ENCODE peak calls at places on chromosomes 3 and 15, in seven cellular contexts. L is ovary; C is mucosa of descending colon; B is CD8-positive, alpha-beta memory T cell; I is SJCRH30; F is lower lobe of right lung; E is WERI-Rb-1. Z is an unnamed sample.
A peak's percentile ranks its signal among the peaks of the same experiment; 100 is the strongest.

GRCh38 chr3:128432898-128433629 is 33.6 kb downstream of the DNAJB8 start:
- DNase-seq in E (peak; percentile 42), C (no peak), F (no peak), I (peak; percentile 39), L (no peak), B (no peak), Z (no peak)

GRCh38 chr3:44235604-44236484 is 5.8 kb upstream of the TOPAZ1 start:
- DNase-seq in I (peak; percentile 61), E (peak; percentile 60), F (peak; percentile 71), B (peak; percentile 56), C (peak; percentile 33), L (peak; percentile 38), Z (peak; percentile 88)

GRCh38 chr15:78635346-78635745 is 5.7 kb downstream of the CHRNB4 start:
- DNase-seq in E (no peak), I (no peak), F (no peak), L (no peak), C (no peak), B (no peak), Z (no peak)

GRCh38 chr3:143078883-143079282 is 40.7 kb upstream of the CHST2 start:
- DNase-seq in I (no peak), C (no peak), B (no peak), L (no peak), E (no peak), F (no peak), Z (no peak)

GRCh38 chr15:62742409-62743171 is 300.0 kb upstream of the TPM1 start:
- DNase-seq in B (peak; percentile 5), L (peak; percentile 72), I (peak; percentile 88), C (no peak), E (peak; percentile 53), F (no peak), Z (peak; percentile 55)

GRCh38 chr15:43550527-43551363 is 33.3 kb downstream of the MAP1A start:
- DNase-seq in E (no peak), C (no peak), I (no peak), L (no peak), B (no peak), F (no peak), Z (no peak)

GRCh38 chr15:48345516-48345915 is 14.3 kb downstream of the DUT start:
- DNase-seq in I (no peak), B (no peak), C (no peak), F (no peak), L (no peak), E (no peak), Z (no peak)

GRCh38 chr3:51948016-51948580 is 5.9 kb downstream of the PARP3 start:
- DNase-seq in I (no peak), B (no peak), E (no peak), F (peak; percentile 35), L (peak; percentile 23), C (peak; percentile 1), Z (no peak)

GRCh38 chr15:33068531-33068990 is 126.0 kb downstream of the FMN1 start:
- DNase-seq in I (peak; percentile 82), E (no peak), F (peak; percentile 89), L (no peak), B (no peak), C (peak; percentile 83), Z (peak; percentile 89)

GRCh38 chr3:146747928-146748327 is 142.8 kb upstream of the PLSCR5 start:
- DNase-seq in L (no peak), F (no peak), C (no peak), E (no peak), B (no peak), I (peak; percentile 60), Z (no peak)

GRCh38 chr15:64180235-64180824 is 17.5 kb upstream of the PPIB start:
- DNase-seq in L (no peak), F (no peak), C (no peak), B (no peak), E (no peak), I (no peak), Z (no peak)

GRCh38 chr3:58508437-58508836 is 16.5 kb downstream of the KCTD6 start:
- DNase-seq in F (no peak), B (no peak), I (no peak), C (no peak), E (peak; percentile 63), L (no peak), Z (no peak)
- H3K36me3 ChIP-seq in F (peaks cover 18% of the 10 kb centered on the region), B (no peaks in the 10 kb centered on the region), I (no peaks in the 10 kb centered on the region), C (no peaks in the 10 kb centered on the region), E (peaks cover 3% of the 10 kb centered on the region), L (no peaks in the 10 kb centered on the region), Z (peaks cover 14% of the 10 kb centered on the region)

DNA sequence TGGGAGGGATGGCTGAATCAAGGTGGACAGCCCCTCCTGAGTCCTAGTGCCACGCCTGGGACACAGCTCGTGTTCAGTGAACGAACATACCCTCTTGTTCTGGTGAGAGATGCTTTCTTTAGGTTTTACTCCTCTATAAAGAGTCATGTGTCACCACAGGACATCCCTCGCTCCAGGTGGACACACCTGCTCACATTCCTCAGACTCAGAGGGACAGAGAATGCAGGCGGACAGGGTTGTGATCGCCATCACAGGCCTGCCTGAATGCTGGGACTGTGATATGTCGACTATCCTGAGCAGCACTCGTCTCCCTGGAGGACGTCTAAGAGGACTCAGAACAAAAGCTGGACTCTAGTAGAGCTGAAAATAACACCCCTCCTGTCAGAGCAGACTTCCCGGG is 96.4 kb upstream of the SNRPA1 start:
- DNase-seq in F (no peak), L (no peak), E (no peak), B (no peak), I (no peak), C (no peak), Z (no peak)
- H3K36me3 ChIP-seq in F (no peaks in the 10 kb centered on the region), L (no peaks in the 10 kb centered on the region), E (no peaks in the 10 kb centered on the region), B (no peaks in the 10 kb centered on the region), I (no peaks in the 10 kb centered on the region), C (no peaks in the 10 kb centered on the region), Z (no peaks in the 10 kb centered on the region)

GRCh38 chr15:29698030-29698701 is 124.1 kb downstream of the TJP1 start:
- DNase-seq in E (peak; percentile 93), B (no peak), F (no peak), C (no peak), L (no peak), I (no peak), Z (peak; percentile 48)

GRCh38 chr15:29704950-29705597 is 117.2 kb downstream of the TJP1 start:
- DNase-seq in B (no peak), L (no peak), C (no peak), I (no peak), E (no peak), F (no peak), Z (no peak)

GRCh38 chr15:29700296-29700695 is 122.0 kb downstream of the TJP1 start:
- DNase-seq in F (no peak), C (no peak), I (no peak), E (no peak), L (no peak), B (no peak), Z (no peak)

GRCh38 chr15:29699791-29700190 is 122.5 kb downstream of the TJP1 start:
- DNase-seq in E (peak; percentile 92), B (no peak), I (no peak), F (no peak), C (no peak), L (no peak), Z (no peak)

DNA sequence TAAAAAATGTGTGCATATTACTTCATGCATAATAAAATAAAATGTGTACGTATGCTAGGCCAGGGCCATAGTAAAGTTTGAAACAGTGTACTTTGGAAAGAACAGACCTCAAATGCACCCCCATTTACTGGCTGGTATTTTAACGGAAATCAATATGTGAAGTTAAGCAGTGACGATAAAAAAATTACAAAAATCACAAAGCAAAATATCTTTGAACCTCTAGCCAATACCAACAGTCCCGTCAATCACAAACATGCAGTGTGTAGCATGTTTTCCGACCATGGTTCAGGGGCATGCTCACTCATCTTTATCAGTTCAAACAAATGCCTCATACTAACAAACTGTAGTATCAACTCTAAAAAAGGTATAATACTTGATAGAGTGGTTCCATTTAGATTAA is 121.1 kb downstream of the TJP1 start:
- DNase-seq in L (no peak), F (no peak), I (no peak), B (no peak), C (no peak), E (no peak), Z (no peak)
- H3K36me3 ChIP-seq in L (no peaks in the 10 kb centered on the region), F (peaks cover 77% of the 10 kb centered on the region), I (peaks cover 24% of the 10 kb centered on the region), B (no peaks in the 10 kb centered on the region), C (peaks cover 3% of the 10 kb centered on the region), E (peaks cover 68% of the 10 kb centered on the region), Z (peaks cover 3% of the 10 kb centered on the region)

GRCh38 chr3:53286727-53287412 is 31.0 kb upstream of the TKT start:
- DNase-seq in B (no peak), L (no peak), E (no peak), I (no peak), F (no peak), C (no peak), Z (no peak)
- H3K36me3 ChIP-seq in B (peaks cover 10% of the 10 kb centered on the region), L (no peaks in the 10 kb centered on the region), E (peaks cover 28% of the 10 kb centered on the region), I (peaks cover 20% of the 10 kb centered on the region), F (peaks cover 77% of the 10 kb centered on the region), C (no peaks in the 10 kb centered on the region), Z (peaks cover 12% of the 10 kb centered on the region)

DNA sequence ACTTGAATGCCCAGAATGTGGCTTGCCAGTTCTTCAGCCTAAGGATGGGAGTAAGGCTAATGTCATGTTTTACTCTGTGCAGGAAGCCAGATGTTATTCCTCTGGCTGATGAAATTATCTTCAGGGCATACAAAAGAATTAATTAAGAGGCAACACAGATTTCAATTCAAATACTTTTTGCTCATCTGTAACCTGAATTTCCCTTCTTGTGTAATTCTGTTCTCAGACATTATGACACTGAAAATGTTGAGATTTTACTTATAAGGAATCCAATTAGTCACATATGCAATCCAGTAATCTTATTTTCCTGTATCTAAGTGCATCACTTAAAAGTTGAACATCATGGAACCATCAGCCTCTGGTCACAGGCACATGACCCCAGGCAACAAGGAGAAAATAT is 136.5 kb downstream of the CPNE4 start:
- DNase-seq in B (no peak), C (no peak), E (no peak), I (no peak), F (no peak), L (no peak), Z (no peak)
- H3K36me3 ChIP-seq in B (no peaks in the 10 kb centered on the region), C (no peaks in the 10 kb centered on the region), E (no peaks in the 10 kb centered on the region), I (no peaks in the 10 kb centered on the region), F (no peaks in the 10 kb centered on the region), L (no peaks in the 10 kb centered on the region), Z (no peaks in the 10 kb centered on the region)

DNA sequence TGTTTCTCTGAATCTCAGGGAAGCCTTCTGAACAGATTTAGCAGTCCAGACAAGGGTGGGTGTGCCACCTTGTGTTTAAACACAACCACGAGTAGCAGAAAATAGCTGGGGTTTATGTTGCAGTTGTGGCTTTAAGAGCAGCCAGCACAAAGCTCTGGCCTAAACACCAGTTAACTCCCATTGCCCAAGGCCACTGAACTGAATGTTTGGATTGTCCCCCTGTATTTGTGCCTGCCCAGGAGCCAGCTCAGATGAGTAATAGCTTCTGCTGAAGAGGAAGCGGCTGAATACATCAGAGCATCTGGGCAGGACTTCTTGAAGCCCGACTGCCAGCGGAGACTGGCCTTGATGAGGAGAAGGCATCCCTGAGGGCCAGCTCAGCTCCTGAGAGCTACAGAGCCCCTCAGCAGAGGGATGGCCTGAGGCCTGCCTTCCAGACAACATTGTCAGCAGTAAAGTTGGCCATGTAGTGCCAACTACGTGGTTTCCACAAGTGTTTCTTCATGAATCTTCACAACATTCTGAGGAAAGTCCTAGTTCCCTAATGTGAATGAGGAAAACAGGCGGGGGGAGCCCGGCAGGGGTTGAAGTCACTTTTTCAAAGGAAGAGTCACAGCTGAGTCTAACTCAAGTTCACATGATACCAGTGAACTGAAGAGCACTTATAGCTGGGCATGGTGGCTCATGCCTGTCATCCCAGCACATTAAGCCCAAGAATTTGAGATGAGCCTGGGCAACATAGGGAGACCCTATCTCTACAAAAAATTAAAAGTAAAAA is 65.8 kb upstream of the ZBTB38 start:
- DNase-seq in E (no peak), C (no peak), I (peak; percentile 48), B (no peak), L (no peak), F (no peak), Z (no peak)
- H3K36me3 ChIP-seq in E (no peaks in the 10 kb centered on the region), C (no peaks in the 10 kb centered on the region), I (no peaks in the 10 kb centered on the region), B (no peaks in the 10 kb centered on the region), L (no peaks in the 10 kb centered on the region), F (no peaks in the 10 kb centered on the region), Z (no peaks in the 10 kb centered on the region)

Z was measured in small intestine.